ENCODE peak calls at places on chromosomes 2 and 18, in six cellular contexts. One of them, this sample, is unnamed.

GRCh38 chr2:107633580-107634147 is 193.0 kb upstream of the RGPD4 start:
- DNase-seq in SJSA1: peak; percentile 45
- DNase-seq in left ventricle myocardium inferior: no peak
- DNase-seq in psoas muscle: no peak
- DNase-seq in testis: no peak
- DNase-seq in A172: peak; percentile 80
- DNase-seq in this sample: peak; percentile 45

GRCh38 chr2:181399046-181399445 is 58.1 kb upstream of the ITGA4 start:
- DNase-seq in A172: no peak
- DNase-seq in testis: no peak
- DNase-seq in SJSA1: no peak
- DNase-seq in left ventricle myocardium inferior: no peak
- DNase-seq in psoas muscle: no peak
- DNase-seq in this sample: no peak

GRCh38 chr2:101364878-101365277 is 22.4 kb downstream of the CREG2 start:
- DNase-seq in psoas muscle: no peak
- DNase-seq in left ventricle myocardium inferior: no peak
- DNase-seq in SJSA1: no peak
- DNase-seq in testis: no peak
- DNase-seq in A172: no peak
- DNase-seq in this sample: no peak

GRCh38 chr2:176080540-176081355 is 3.0 kb downstream of the EVX2 start:
- DNase-seq in psoas muscle: no peak
- DNase-seq in testis: peak; percentile 48
- DNase-seq in A172: no peak
- DNase-seq in left ventricle myocardium inferior: no peak
- DNase-seq in SJSA1: no peak
- DNase-seq in this sample: no peak

GRCh38 chr2:240586919-240587800 is 626 bp downstream of the CAPN10 start:
- DNase-seq in psoas muscle: no peak
- DNase-seq in left ventricle myocardium inferior: peak; percentile 36
- DNase-seq in testis: peak; percentile 33
- DNase-seq in SJSA1: no peak
- DNase-seq in A172: no peak
- DNase-seq in this sample: no peak

GRCh38 chr18:23226930-23227728 is 91.8 kb downstream of the CABLES1 start:
- DNase-seq in A172: peak; percentile 76
- DNase-seq in testis: no peak
- DNase-seq in left ventricle myocardium inferior: peak; percentile 65
- DNase-seq in SJSA1: no peak
- DNase-seq in psoas muscle: peak; percentile 65
- DNase-seq in this sample: no peak

GRCh38 chr18:23380001-23380550 is 73.0 kb upstream of the RIOK3 start:
- DNase-seq in psoas muscle: no peak
- DNase-seq in testis: no peak
- DNase-seq in left ventricle myocardium inferior: no peak
- DNase-seq in SJSA1: peak; percentile 89
- DNase-seq in A172: peak; percentile 99
- DNase-seq in this sample: peak; percentile 45

GRCh38 chr2:44748-45341 is 1.5 kb downstream of the FAM110C start:
- DNase-seq in left ventricle myocardium inferior: no peak
- DNase-seq in A172: no peak
- DNase-seq in SJSA1: no peak
- DNase-seq in psoas muscle: no peak
- DNase-seq in testis: peak; percentile 51
- DNase-seq in this sample: no peak

GRCh38 chr2:241980193-241980592 is 110.7 kb downstream of the RTP5 start:
- DNase-seq in left ventricle myocardium inferior: no peak
- DNase-seq in A172: no peak
- DNase-seq in psoas muscle: no peak
- DNase-seq in SJSA1: no peak
- DNase-seq in testis: peak; percentile 65
- DNase-seq in this sample: no peak

GRCh38 chr2:197255550-197255949 is 55.0 kb downstream of the ANKRD44 start:
- DNase-seq in testis: peak; percentile 26
- DNase-seq in SJSA1: peak; percentile 64
- DNase-seq in left ventricle myocardium inferior: peak; percentile 67
- DNase-seq in A172: no peak
- DNase-seq in psoas muscle: peak; percentile 74
- DNase-seq in this sample: no peak

GRCh38 chr2:199596549-199596948 is 138.8 kb upstream of the SATB2 start:
- DNase-seq in testis: no peak
- DNase-seq in A172: peak; percentile 42
- DNase-seq in psoas muscle: no peak
- DNase-seq in SJSA1: no peak
- DNase-seq in left ventricle myocardium inferior: no peak
- DNase-seq in this sample: no peak

GRCh38 chr2:28366496-28367282 is 26.0 kb upstream of the FOSL2 start:
- DNase-seq in A172: peak; percentile 83
- DNase-seq in left ventricle myocardium inferior: no peak
- DNase-seq in testis: no peak
- DNase-seq in SJSA1: no peak
- DNase-seq in psoas muscle: peak; percentile 59
- DNase-seq in this sample: no peak

GRCh38 chr2:174666786-174667369 is 69.3 kb upstream of the WIPF1 start:
- DNase-seq in testis: no peak
- DNase-seq in left ventricle myocardium inferior: no peak
- DNase-seq in SJSA1: no peak
- DNase-seq in A172: no peak
- DNase-seq in psoas muscle: no peak
- DNase-seq in this sample: no peak

GRCh38 chr2:3146772-3147640 is 230.6 kb downstream of the EIPR1 start:
- DNase-seq in psoas muscle: no peak
- DNase-seq in left ventricle myocardium inferior: no peak
- DNase-seq in A172: no peak
- DNase-seq in SJSA1: no peak
- DNase-seq in testis: no peak
- DNase-seq in this sample: no peak

GRCh38 chr2:197011777-197012641 is 85.5 kb upstream of the PGAP1 start:
- DNase-seq in A172: peak; percentile 61
- DNase-seq in psoas muscle: no peak
- DNase-seq in SJSA1: no peak
- DNase-seq in testis: peak; percentile 22
- DNase-seq in left ventricle myocardium inferior: no peak
- DNase-seq in this sample: peak; percentile 10

GRCh38 chr2:37394263-37394662 is 49.8 kb downstream of the QPCT start:
- DNase-seq in testis: no peak
- DNase-seq in psoas muscle: no peak
- DNase-seq in left ventricle myocardium inferior: no peak
- DNase-seq in SJSA1: no peak
- DNase-seq in A172: no peak
- DNase-seq in this sample: no peak

GRCh38 chr2:184554736-184555135 is 43.6 kb upstream of the ZNF804A start:
- DNase-seq in A172: peak; percentile 14
- DNase-seq in SJSA1: no peak
- DNase-seq in psoas muscle: no peak
- DNase-seq in left ventricle myocardium inferior: no peak
- DNase-seq in testis: no peak
- DNase-seq in this sample: no peak

GRCh38 chr2:103960126-103960508 is 893.8 kb upstream of the POU3F3 start:
- DNase-seq in A172: no peak
- DNase-seq in left ventricle myocardium inferior: no peak
- DNase-seq in psoas muscle: no peak
- DNase-seq in testis: no peak
- DNase-seq in SJSA1: no peak
- DNase-seq in this sample: no peak

GRCh38 chr2:71614976-71615768 is 161.8 kb downstream of the DYSF start:
- DNase-seq in left ventricle myocardium inferior: peak; percentile 93
- DNase-seq in SJSA1: no peak
- DNase-seq in A172: no peak
- DNase-seq in psoas muscle: peak; percentile 92
- DNase-seq in testis: peak; percentile 76
- DNase-seq in this sample: no peak

GRCh38 chr2:48356701-48357322 is 173.1 kb upstream of the STON1 start:
- DNase-seq in left ventricle myocardium inferior: no peak
- DNase-seq in psoas muscle: no peak
- DNase-seq in SJSA1: no peak
- DNase-seq in A172: no peak
- DNase-seq in testis: no peak
- DNase-seq in this sample: peak; percentile 18

GRCh38 chr18:31039426-31039825 is 3.1 kb downstream of the DSC3 start:
- DNase-seq in left ventricle myocardium inferior: no peak
- DNase-seq in A172: no peak
- DNase-seq in SJSA1: no peak
- DNase-seq in psoas muscle: no peak
- DNase-seq in testis: no peak
- DNase-seq in this sample: no peak

GRCh38 chr2:142693171-142693950 is 184.1 kb upstream of the KYNU start:
- DNase-seq in A172: no peak
- DNase-seq in SJSA1: no peak
- DNase-seq in testis: no peak
- DNase-seq in left ventricle myocardium inferior: no peak
- DNase-seq in psoas muscle: no peak
- DNase-seq in this sample: no peak

GRCh38 chr2:64727013-64727767 is 73.5 kb upstream of the SERTAD2 start:
- DNase-seq in A172: no peak
- DNase-seq in testis: no peak
- DNase-seq in left ventricle myocardium inferior: no peak
- DNase-seq in SJSA1: no peak
- DNase-seq in psoas muscle: no peak
- DNase-seq in this sample: no peak

GRCh38 chr2:51695531-51695930 is 663.6 kb upstream of the NRXN1 start:
- DNase-seq in SJSA1: no peak
- DNase-seq in A172: no peak
- DNase-seq in psoas muscle: no peak
- DNase-seq in left ventricle myocardium inferior: no peak
- DNase-seq in testis: no peak
- DNase-seq in this sample: no peak

GRCh38 chr2:242046184-242046826 is 176.8 kb downstream of the RTP5 start:
- DNase-seq in SJSA1: no peak
- DNase-seq in testis: no peak
- DNase-seq in A172: no peak
- DNase-seq in left ventricle myocardium inferior: no peak
- DNase-seq in psoas muscle: peak; percentile 29
- DNase-seq in this sample: no peak

GRCh38 chr2:65061910-65062339 is 5.7 kb downstream of the CEP68 start:
- DNase-seq in left ventricle myocardium inferior: no peak
- DNase-seq in testis: no peak
- DNase-seq in SJSA1: no peak
- DNase-seq in A172: no peak
- DNase-seq in psoas muscle: no peak
- DNase-seq in this sample: no peak

GRCh38 chr2:18883626-18884456 is 294.5 kb upstream of the NT5C1B start:
- DNase-seq in SJSA1: peak; percentile 50
- DNase-seq in testis: peak; percentile 39
- DNase-seq in A172: peak; percentile 40
- DNase-seq in left ventricle myocardium inferior: no peak
- DNase-seq in psoas muscle: no peak
- DNase-seq in this sample: no peak

GRCh38 chr2:84181927-84182326 is 277.2 kb downstream of the SUCLG1 start:
- DNase-seq in testis: no peak
- DNase-seq in left ventricle myocardium inferior: no peak
- DNase-seq in A172: no peak
- DNase-seq in SJSA1: no peak
- DNase-seq in psoas muscle: no peak
- DNase-seq in this sample: no peak

GRCh38 chr2:188976545-188977268 is 2.5 kb downstream of the COL3A1 start:
- DNase-seq in A172: peak; percentile 67
- DNase-seq in psoas muscle: no peak
- DNase-seq in left ventricle myocardium inferior: no peak
- DNase-seq in SJSA1: no peak
- DNase-seq in testis: no peak
- DNase-seq in this sample: no peak

GRCh38 chr2:67702284-67702683 is 305.2 kb downstream of the ETAA1 start:
- DNase-seq in A172: no peak
- DNase-seq in SJSA1: no peak
- DNase-seq in psoas muscle: no peak
- DNase-seq in left ventricle myocardium inferior: no peak
- DNase-seq in testis: no peak
- DNase-seq in this sample: no peak

GRCh38 chr2:7819316-7819715 is 862.5 kb upstream of the ID2 start:
- DNase-seq in testis: no peak
- DNase-seq in SJSA1: no peak
- DNase-seq in left ventricle myocardium inferior: no peak
- DNase-seq in psoas muscle: no peak
- DNase-seq in A172: no peak
- DNase-seq in this sample: no peak

GRCh38 chr2:102166189-102166845 is 20.5 kb upstream of the IL1RL2 start:
- DNase-seq in A172: peak; percentile 36
- DNase-seq in left ventricle myocardium inferior: no peak
- DNase-seq in testis: peak; percentile 75
- DNase-seq in SJSA1: no peak
- DNase-seq in psoas muscle: no peak
- DNase-seq in this sample: no peak

GRCh38 chr18:32201936-32202335 is 12.1 kb downstream of the MEP1B start:
- DNase-seq in left ventricle myocardium inferior: no peak
- DNase-seq in SJSA1: no peak
- DNase-seq in A172: no peak
- DNase-seq in testis: no peak
- DNase-seq in psoas muscle: no peak
- DNase-seq in this sample: no peak

GRCh38 chr2:120684691-120685402 is 50.8 kb upstream of the GLI2 start:
- DNase-seq in SJSA1: no peak
- DNase-seq in left ventricle myocardium inferior: no peak
- DNase-seq in testis: no peak
- DNase-seq in psoas muscle: no peak
- DNase-seq in A172: no peak
- DNase-seq in this sample: no peak

GRCh38 chr2:239721531-239721930 is 303.6 kb downstream of the NDUFA10 start:
- DNase-seq in psoas muscle: peak; percentile 41
- DNase-seq in A172: no peak
- DNase-seq in SJSA1: peak; percentile 27
- DNase-seq in left ventricle myocardium inferior: no peak
- DNase-seq in testis: no peak
- DNase-seq in this sample: no peak